ENCODE peak calls at places on chromosomes 12 and 14, in four cellular contexts. V is IMR-90, H is K562, C is keratinocyte. B is an unnamed sample.

GRCh38 chr12:122834921-122835692 is at the start of gene HIP1R:
- DNase-seq in H (peak; percentile 66), V (no peak), C (no peak), B (peak; percentile 34)

GRCh38 chr12:120117961-120118709 is 1.6 kb upstream of the RAB35 start:
- DNase-seq in V (peak; percentile 67), H (peak; percentile 76), C (peak; percentile 74), B (peak; percentile 52)

GRCh38 chr14:96091149-96091693 is 52.1 kb downstream of the C14orf132 start:
- DNase-seq in C (no peak), V (no peak), H (no peak), B (no peak)

GRCh38 chr12:131137836-131138637 is 184.3 kb downstream of the ADGRD1 start:
- DNase-seq in V (no peak), C (no peak), H (peak; percentile 37), B (no peak)

GRCh38 chr12:123966596-123966995 is 6.0 kb downstream of the CCDC92 start:
- DNase-seq in V (peak; percentile 80), C (no peak), H (no peak), B (no peak)

GRCh38 chr12:56676851-56677601 is 11.1 kb downstream of the PTGES3 start:
- DNase-seq in H (no peak), V (no peak), C (no peak), B (no peak)

GRCh38 chr14:105064721-105065143 is 498 bp downstream of the GPR132 start:
- DNase-seq in C (no peak), V (peak; percentile 69), H (no peak), B (no peak)

GRCh38 chr14:22420598-22421186 is 168.3 kb downstream of the DAD1 start:
- DNase-seq in H (no peak), V (no peak), C (no peak), B (no peak)

GRCh38 chr12:54405573-54405972 is 13.5 kb downstream of the ITGA5 start:
- DNase-seq in V (no peak), H (no peak), C (no peak), B (no peak)

GRCh38 chr14:23513005-23513412 is 38.6 kb downstream of the ZFHX2 start:
- DNase-seq in H (no peak), C (no peak), V (no peak), B (no peak)

GRCh38 chr14:33799705-33800269 is 151.1 kb downstream of the EGLN3 start:
- DNase-seq in C (no peak), V (no peak), H (no peak), B (peak; percentile 16)

GRCh38 chr12:111076611-111077451 is 156.5 kb upstream of the MYL2 start:
- DNase-seq in H (no peak), C (no peak), V (no peak), B (no peak)

GRCh38 chr12:25694072-25694471 is 141.0 kb upstream of the LMNTD1 start:
- DNase-seq in V (peak; percentile 85), C (no peak), H (peak; percentile 25), B (peak; percentile 88)

GRCh38 chr14:54138354-54139038 is 181.9 kb upstream of the BMP4 start:
- DNase-seq in C (no peak), H (no peak), V (no peak), B (no peak)

GRCh38 chr14:104282332-104283196 is 144.2 kb downstream of the KIF26A start:
- DNase-seq in H (no peak), V (no peak), C (no peak), B (no peak)

GRCh38 chr12:109715310-109716091 is 1.9 kb downstream of the FAM222A start:
- DNase-seq in C (no peak), V (no peak), H (peak; percentile 33), B (no peak)

DNA sequence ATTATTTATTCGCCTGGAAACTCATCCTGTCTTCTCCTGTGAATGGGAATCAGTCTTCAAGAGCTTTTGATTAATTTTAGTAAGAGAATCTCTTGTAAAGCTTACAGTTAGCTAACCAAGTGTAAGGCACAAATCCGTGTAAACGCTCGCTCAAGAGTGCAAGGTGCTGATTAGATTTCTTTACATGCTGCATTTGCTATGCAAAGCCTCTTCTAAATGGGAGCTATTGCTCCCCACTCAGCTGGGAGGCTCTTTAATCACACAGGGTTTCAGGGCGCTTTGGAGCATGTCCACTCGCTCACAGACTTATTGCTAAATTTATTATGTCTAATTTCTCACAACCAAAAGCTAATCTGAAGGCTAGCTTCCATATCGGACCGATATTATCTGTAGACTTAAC is 5.0 kb downstream of the FLRT2 start:
- DNase-seq in C (no peak), H (no peak), V (no peak), B (peak; percentile 47)
- H3K9me1 ChIP-seq in C (no peaks in the 10 kb centered on the region), H (no peaks in the 10 kb centered on the region), V (no peaks in the 10 kb centered on the region), B (no peaks in the 10 kb centered on the region)

GRCh38 chr14:93748208-93749080 is 39.8 kb downstream of the PRIMA1 start:
- DNase-seq in V (no peak), C (no peak), H (no peak), B (no peak)

GRCh38 chr14:93751946-93752660 is 36.2 kb downstream of the PRIMA1 start:
- DNase-seq in V (no peak), H (no peak), C (no peak), B (no peak)

GRCh38 chr14:93747102-93747501 is 41.2 kb downstream of the PRIMA1 start:
- DNase-seq in V (no peak), H (no peak), C (no peak), B (no peak)

GRCh38 chr14:93747560-93747959 is 40.7 kb downstream of the PRIMA1 start:
- DNase-seq in C (no peak), V (no peak), H (no peak), B (no peak)

GRCh38 chr14:93749081-93749430 is 39.2 kb downstream of the PRIMA1 start:
- DNase-seq in H (no peak), V (no peak), C (no peak), B (no peak)
- H3K9me1 ChIP-seq in H (no peaks in the 10 kb centered on the region), V (no peaks in the 10 kb centered on the region), C (no peaks in the 10 kb centered on the region), B (no peaks in the 10 kb centered on the region)

GRCh38 chr14:69312608-69313007 is 52.6 kb downstream of the GALNT16 start:
- DNase-seq in C (no peak), H (no peak), V (no peak), B (no peak)
- H3K9me1 ChIP-seq in C (no peaks in the 10 kb centered on the region), H (no peaks in the 10 kb centered on the region), V (peaks cover 11% of the 10 kb centered on the region), B (no peaks in the 10 kb centered on the region)

GRCh38 chr12:127044841-127045240 is 1222.1 kb upstream of the TMEM132C start:
- DNase-seq in V (no peak), H (no peak), C (no peak), B (no peak)
- H3K9me1 ChIP-seq in V (no peaks in the 10 kb centered on the region), H (no peaks in the 10 kb centered on the region), C (no peaks in the 10 kb centered on the region), B (no peaks in the 10 kb centered on the region)

GRCh38 chr12:127562781-127563180 is 704.2 kb upstream of the TMEM132C start:
- DNase-seq in C (no peak), H (no peak), V (no peak), B (no peak)
- H3K9me1 ChIP-seq in C (no peaks in the 10 kb centered on the region), H (no peaks in the 10 kb centered on the region), V (no peaks in the 10 kb centered on the region), B (no peaks in the 10 kb centered on the region)

GRCh38 chr12:57935839-57936512 is 5.4 kb upstream of the ATP23 start:
- DNase-seq in C (peak; percentile 21), V (peak; percentile 92), H (peak; percentile 98), B (peak; percentile 89)

GRCh38 chr12:57939291-57939690 is 2.1 kb upstream of the ATP23 start:
- DNase-seq in V (no peak), C (no peak), H (no peak), B (no peak)

GRCh38 chr12:57940052-57940914 is 1.1 kb upstream of the ATP23 start:
- DNase-seq in H (peak; percentile 48), V (no peak), C (no peak), B (no peak)

GRCh38 chr12:57934804-57935203 is 6.6 kb upstream of the ATP23 start:
- DNase-seq in V (no peak), H (no peak), C (no peak), B (no peak)

DNA sequence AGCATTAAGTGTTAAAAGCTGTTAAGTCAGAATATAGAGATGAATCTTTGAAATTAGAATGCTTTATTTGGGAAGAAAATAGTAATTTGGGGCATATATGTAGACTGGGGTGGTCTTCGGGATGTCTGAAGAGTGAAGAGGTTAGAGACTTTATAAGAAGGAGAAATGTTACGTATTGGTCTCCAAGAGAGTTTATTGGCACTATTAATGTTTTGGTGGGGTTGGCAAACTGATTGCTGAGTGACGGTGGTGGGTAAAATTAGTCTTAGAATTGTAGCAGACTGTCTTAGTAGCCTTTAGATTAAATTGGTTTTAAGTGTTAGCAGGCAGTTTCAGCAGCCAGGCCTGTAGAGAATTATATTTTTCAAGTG is 4.9 kb upstream of the ATP23 start:
- DNase-seq in H (no peak), C (no peak), V (no peak), B (no peak)
- H3K9me1 ChIP-seq in H (no peaks in the 10 kb centered on the region), C (no peaks in the 10 kb centered on the region), V (peaks cover 2% of the 10 kb centered on the region), B (no peaks in the 10 kb centered on the region)

GRCh38 chr12:132318618-132319033 is 10.8 kb downstream of the GALNT9 start:
- DNase-seq in V (no peak), C (no peak), H (no peak), B (no peak)
- H3K9me1 ChIP-seq in V (no peaks in the 10 kb centered on the region), C (no peaks in the 10 kb centered on the region), H (no peaks in the 10 kb centered on the region), B (no peaks in the 10 kb centered on the region)

DNA sequence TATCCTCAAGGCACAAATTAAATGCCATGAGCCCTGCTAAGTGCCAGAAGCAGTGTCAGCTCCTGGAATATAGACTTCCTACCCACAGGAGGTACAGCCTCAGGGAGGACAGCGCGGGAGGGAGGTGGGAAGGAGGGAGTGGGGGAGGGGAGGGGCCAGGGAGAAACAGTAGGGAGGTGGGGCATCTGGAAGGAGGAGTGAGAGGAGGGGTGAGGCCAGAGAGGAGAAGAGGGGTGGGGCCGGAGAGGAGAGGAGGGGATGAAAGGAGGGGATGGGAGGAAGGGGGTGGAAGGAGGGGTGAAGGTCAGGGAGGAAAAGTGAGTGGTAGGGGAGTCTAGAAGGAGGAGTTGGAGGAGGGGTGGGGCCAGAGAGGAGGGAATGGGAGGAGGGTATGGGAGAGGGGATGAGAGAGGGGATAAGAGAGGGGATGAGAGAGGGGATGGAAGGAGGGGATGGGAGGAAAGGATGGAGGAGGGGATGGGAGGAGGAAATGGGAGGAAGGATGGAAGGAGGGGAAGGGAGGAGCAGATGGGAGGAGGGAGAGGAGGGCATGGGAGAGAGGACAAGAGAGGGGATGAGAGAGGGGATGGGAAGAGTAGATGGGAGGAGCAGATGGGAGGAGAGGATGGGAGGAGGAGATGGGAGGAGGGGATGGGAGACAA is 9.2 kb upstream of the CCDC197 start:
- DNase-seq in H (no peak), V (no peak), C (no peak), B (no peak)
- H3K9me1 ChIP-seq in H (peaks cover 2% of the 10 kb centered on the region), V (peaks cover 20% of the 10 kb centered on the region), C (no peaks in the 10 kb centered on the region), B (no peaks in the 10 kb centered on the region)

GRCh38 chr12:48613321-48613720 is 43.5 kb upstream of the LALBA start:
- DNase-seq in C (no peak), H (no peak), V (no peak), B (no peak)

GRCh38 chr12:48618541-48618940 is 48.7 kb upstream of the LALBA start:
- DNase-seq in V (peak; percentile 72), C (peak; percentile 52), H (peak; percentile 83), B (peak; percentile 75)

GRCh38 chr12:48615681-48616080 is 45.8 kb upstream of the LALBA start:
- DNase-seq in V (no peak), C (no peak), H (peak; percentile 39), B (no peak)
- H3K9me1 ChIP-seq in V (no peaks in the 10 kb centered on the region), C (no peaks in the 10 kb centered on the region), H (no peaks in the 10 kb centered on the region), B (no peaks in the 10 kb centered on the region)